ENCODE peak calls at places on chromosomes 6 and 20, in seven cellular contexts. Z is SK-N-SH, S is HepG2, B is K562, T is HCT116, A is GM12878, I is H1. V is an unnamed sample.

GRCh38 chr6:28635547-28636158 is 110.0 kb downstream of the GPX5 start:
- DNase-seq in Z (peak; percentile 81), S (no peak), B (no peak), T (no peak), A (no peak), I (no peak), V (no peak)

GRCh38 chr6:74574794-74575193 is 631.1 kb downstream of the COL12A1 start:
- DNase-seq in Z (peak; percentile 13), S (peak; percentile 49), B (no peak), T (peak; percentile 24), A (no peak), I (no peak), V (peak; percentile 58)

GRCh38 chr6:52503853-52504777 is 72.7 kb downstream of the TRAM2 start:
- DNase-seq in Z (peak; percentile 61), S (no peak), B (peak; percentile 90), T (peak; percentile 94), A (no peak), I (no peak), V (peak; percentile 72)

GRCh38 chr6:131997450-131998153 is 46.4 kb upstream of the CCN2 start:
- DNase-seq in Z (no peak), S (peak; percentile 37), B (no peak), T (no peak), A (no peak), I (no peak), V (no peak)

GRCh38 chr20:64131406-64131805 is 24.0 kb upstream of the NPBWR2 start:
- DNase-seq in Z (peak; percentile 57), S (peak; percentile 60), B (no peak), T (no peak), A (no peak), I (no peak), V (no peak)

GRCh38 chr6:44495036-44495901 is 107.8 kb downstream of the CDC5L start:
- DNase-seq in Z (no peak), S (no peak), B (no peak), T (no peak), A (no peak), I (no peak), V (no peak)

GRCh38 chr6:152821525-152821924 is 70.9 kb downstream of the VIP start:
- DNase-seq in Z (no peak), S (no peak), B (no peak), T (peak; percentile 3), A (no peak), I (no peak), V (no peak)

GRCh38 chr20:48932375-48932941 is 10.9 kb downstream of the ARFGEF2 start:
- DNase-seq in Z (no peak), S (peak; percentile 80), B (no peak), T (no peak), A (no peak), I (no peak), V (peak; percentile 44)

GRCh38 chr6:72286911-72287311 is 335.0 kb upstream of the KCNQ5 start:
- DNase-seq in Z (no peak), S (no peak), B (no peak), T (no peak), A (no peak), I (no peak), V (peak; percentile 75)

GRCh38 chr6:130282234-130282995 is 59.7 kb upstream of the SAMD3 start:
- DNase-seq in Z (peak; percentile 1), S (peak; percentile 9), B (peak; percentile 15), T (peak; percentile 10), A (no peak), I (no peak), V (peak; percentile 45)

GRCh38 chr6:142935553-142936517 is 9.1 kb downstream of the HIVEP2 start:
- DNase-seq in Z (no peak), S (no peak), B (no peak), T (no peak), A (no peak), I (no peak), V (no peak)

GRCh38 chr6:15948930-15949900 is 179.7 kb upstream of the MYLIP start:
- DNase-seq in Z (peak; percentile 15), S (peak; percentile 77), B (peak; percentile 75), T (no peak), A (no peak), I (no peak), V (no peak)

GRCh38 chr6:48318670-48319069 is 207.7 kb upstream of the PTCHD4 start:
- DNase-seq in Z (no peak), S (no peak), B (no peak), T (no peak), A (no peak), I (no peak), V (peak; percentile 78)

GRCh38 chr20:56247954-56248782 is at the start of gene MC3R:
- DNase-seq in Z (peak; percentile 52), S (peak; percentile 68), B (peak; percentile 42), T (peak; percentile 35), A (no peak), I (peak; percentile 27), V (peak; percentile 30)

GRCh38 chr20:56244259-56244658 is 4.3 kb upstream of the MC3R start:
- DNase-seq in Z (no peak), S (no peak), B (no peak), T (no peak), A (no peak), I (no peak), V (no peak)

GRCh38 chr20:56245761-56246160 is 2.8 kb upstream of the MC3R start:
- DNase-seq in Z (no peak), S (no peak), B (no peak), T (no peak), A (no peak), I (no peak), V (no peak)

DNA sequence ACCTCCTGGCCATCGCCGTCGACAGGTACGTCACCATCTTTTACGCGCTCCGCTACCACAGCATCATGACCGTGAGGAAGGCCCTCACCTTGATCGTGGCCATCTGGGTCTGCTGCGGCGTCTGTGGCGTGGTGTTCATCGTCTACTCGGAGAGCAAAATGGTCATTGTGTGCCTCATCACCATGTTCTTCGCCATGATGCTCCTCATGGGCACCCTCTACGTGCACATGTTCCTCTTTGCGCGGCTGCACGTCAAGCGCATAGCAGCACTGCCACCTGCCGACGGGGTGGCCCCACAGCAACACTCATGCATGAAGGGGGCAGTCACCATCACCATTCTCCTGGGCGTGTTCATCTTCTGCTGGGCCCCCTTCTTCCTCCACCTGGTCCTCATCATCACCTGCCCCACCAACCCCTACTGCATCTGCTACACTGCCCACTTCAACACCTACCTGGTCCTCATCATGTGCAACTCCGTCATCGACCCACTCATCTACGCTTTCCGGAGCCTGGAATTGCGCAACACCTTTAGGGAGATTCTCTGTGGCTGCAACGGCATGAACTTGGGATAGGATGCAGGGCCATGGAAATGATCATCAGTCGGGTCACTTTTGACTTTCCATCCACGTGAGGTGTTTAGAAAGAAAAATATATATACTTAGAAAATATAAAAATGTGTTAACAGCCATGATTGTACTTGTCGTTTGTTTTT is 868 bp downstream of the MC3R start:
- DNase-seq in Z (peak; percentile 31), S (peak; percentile 49), B (peak; percentile 49), T (peak; percentile 13), A (no peak), I (peak; percentile 5), V (no peak)
- TF ChIP-seq RAD21 in Z (peak; percentile 57), S (peak; percentile 66), B (peak; percentile 64), T (peak; percentile 57), A (peak; percentile 72), I (peak; percentile 82), V (peak; percentile 23)

GRCh38 chr6:718345-718744 is 25.4 kb upstream of the EXOC2 start:
- DNase-seq in Z (no peak), S (no peak), B (no peak), T (no peak), A (no peak), I (no peak), V (no peak)

GRCh38 chr6:727796-728195 is 34.9 kb upstream of the EXOC2 start:
- DNase-seq in Z (no peak), S (no peak), B (no peak), T (no peak), A (no peak), I (no peak), V (no peak)

GRCh38 chr6:722077-722524 is 29.2 kb upstream of the EXOC2 start:
- DNase-seq in Z (peak; percentile 71), S (peak; percentile 57), B (peak; percentile 84), T (peak; percentile 61), A (no peak), I (no peak), V (peak; percentile 90)

GRCh38 chr6:722608-723007 is 29.7 kb upstream of the EXOC2 start:
- DNase-seq in Z (no peak), S (no peak), B (no peak), T (no peak), A (no peak), I (no peak), V (peak; percentile 44)

GRCh38 chr6:723540-723939 is 30.6 kb upstream of the EXOC2 start:
- DNase-seq in Z (no peak), S (no peak), B (peak; percentile 38), T (no peak), A (no peak), I (no peak), V (no peak)
- TF ChIP-seq CTCF in Z (peak; percentile 16), S (no peak), B (peak; percentile 16), T (no peak), A (no peak), I (peak; percentile 30), V (no peak)

DNA sequence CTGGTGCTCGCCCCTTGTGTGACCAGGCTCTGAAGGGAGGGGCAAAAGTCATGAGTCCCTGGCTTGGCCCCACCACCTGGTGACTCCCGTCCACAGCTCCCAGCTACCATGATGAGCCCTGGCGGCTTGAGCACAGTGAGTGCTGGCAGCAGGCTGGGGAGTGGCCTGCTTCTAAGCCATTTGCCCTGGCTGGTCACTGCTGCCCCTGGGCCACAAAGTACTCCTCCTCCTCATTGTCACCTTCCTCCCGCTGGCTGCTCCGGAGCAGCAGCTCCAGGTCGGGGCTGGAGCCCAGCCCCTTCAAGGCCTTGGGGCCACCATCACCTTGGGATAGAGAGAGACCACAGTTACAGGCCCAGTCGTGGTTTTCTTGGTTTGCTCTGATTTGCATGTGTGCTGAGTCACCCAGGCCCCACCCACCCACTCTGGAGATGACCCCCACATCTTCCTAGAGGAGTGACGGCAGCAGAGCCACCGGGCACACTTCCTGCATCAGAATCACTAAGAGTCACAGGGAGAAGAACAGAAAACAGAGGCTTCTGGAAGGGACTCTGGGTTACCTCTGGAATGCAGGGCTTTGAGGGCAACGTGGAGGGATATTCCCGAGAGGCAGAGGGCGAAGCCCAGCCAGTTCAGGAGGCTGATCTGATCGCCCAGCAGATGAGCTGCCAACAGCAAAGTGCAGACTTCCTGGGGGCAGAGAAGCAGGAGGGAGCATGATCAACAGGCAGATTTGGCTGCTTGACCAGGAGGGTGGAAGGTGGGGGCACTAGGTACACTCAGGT is 42.1 kb upstream of the CDH22 start:
- DNase-seq in Z (no peak), S (no peak), B (peak; percentile 90), T (no peak), A (peak; percentile 54), I (no peak), V (peak; percentile 93)
- H2AFZ ChIP-seq in Z (no peak overlapping the region), S (no peak overlapping the region), B (peak overlapping the region; percentile 43), T (no peak overlapping the region), A (no peak overlapping the region), I (no peak overlapping the region), V (peak overlapping the region; percentile 86)

DNA sequence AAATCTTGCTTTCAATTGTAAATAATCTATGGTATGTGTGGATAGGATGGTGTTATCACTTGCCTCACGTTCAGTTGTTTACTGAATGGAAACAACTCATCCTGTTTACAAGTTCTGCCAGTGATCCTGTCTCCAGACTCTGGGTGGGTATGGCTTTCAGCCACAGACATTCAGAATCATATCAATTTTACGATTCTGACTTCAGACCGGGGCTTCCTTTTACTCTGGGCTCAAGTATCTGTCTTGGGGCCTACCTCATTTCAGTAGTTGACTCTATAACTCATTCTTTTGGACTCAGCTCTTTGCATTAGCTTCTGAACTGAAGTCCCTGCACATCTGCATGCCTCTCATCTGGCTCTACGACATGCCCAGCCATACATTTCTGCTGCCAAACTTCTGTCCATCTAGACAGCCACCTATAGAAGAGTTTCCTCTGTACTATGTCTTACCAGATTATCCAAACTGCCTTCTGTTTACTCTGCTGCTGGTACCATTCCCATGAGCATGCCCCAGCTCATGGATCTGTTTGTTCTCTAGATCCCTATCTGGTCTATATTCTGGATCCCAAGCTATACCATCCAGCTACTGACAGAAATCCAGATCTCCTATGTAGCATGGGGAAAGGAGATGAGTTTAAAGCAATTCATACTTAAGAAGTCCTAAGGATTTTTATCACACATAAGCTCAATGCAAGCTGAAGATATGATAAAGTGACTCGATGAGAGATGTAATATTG is 34.3 kb downstream of the FYN start:
- DNase-seq in Z (peak; percentile 32), S (no peak), B (no peak), T (no peak), A (no peak), I (no peak), V (no peak)
- TF ChIP-seq RAD21 in Z (no peak), S (no peak), B (no peak), T (no peak), A (no peak), I (no peak), V (no peak)